ENCODE peak calls at places on chromosomes 4 and X, in seven cellular contexts. One of them, this sample, is unnamed.
A peak's percentile ranks its signal among the peaks of the same experiment; 100 is the strongest.

GRCh38 chrX:133249659-133250058 is 31.5 kb upstream of the TFDP3 start:
- DNase-seq in mucosa of descending colon: no peak
- DNase-seq in ovary: no peak
- DNase-seq in kidney: no peak
- DNase-seq in CD8-positive, alpha-beta memory T cell: no peak
- DNase-seq in heart left ventricle: no peak
- DNase-seq in BJ: no peak
- DNase-seq in this sample: no peak

GRCh38 chrX:71514367-71515038 is 18.4 kb upstream of the OGT start:
- DNase-seq in mucosa of descending colon: no peak
- DNase-seq in ovary: no peak
- DNase-seq in kidney: no peak
- DNase-seq in CD8-positive, alpha-beta memory T cell: no peak
- DNase-seq in heart left ventricle: no peak
- DNase-seq in BJ: no peak
- DNase-seq in this sample: no peak

GRCh38 chrX:12814434-12814833 is 23.2 kb downstream of the PRPS2 start:
- DNase-seq in mucosa of descending colon: no peak
- DNase-seq in ovary: no peak
- DNase-seq in kidney: no peak
- DNase-seq in CD8-positive, alpha-beta memory T cell: no peak
- DNase-seq in heart left ventricle: peak; percentile 8
- DNase-seq in BJ: no peak
- DNase-seq in this sample: peak; percentile 35

GRCh38 chr4:79964020-79964714 is 108.9 kb downstream of the ANTXR2 start:
- DNase-seq in mucosa of descending colon: no peak
- DNase-seq in ovary: no peak
- DNase-seq in kidney: no peak
- DNase-seq in CD8-positive, alpha-beta memory T cell: no peak
- DNase-seq in heart left ventricle: no peak
- DNase-seq in BJ: no peak
- DNase-seq in this sample: no peak

GRCh38 chr4:143667461-143667860 is 33.0 kb downstream of the FREM3 start:
- DNase-seq in mucosa of descending colon: no peak
- DNase-seq in ovary: no peak
- DNase-seq in kidney: no peak
- DNase-seq in CD8-positive, alpha-beta memory T cell: no peak
- DNase-seq in heart left ventricle: peak; percentile 63
- DNase-seq in BJ: no peak
- DNase-seq in this sample: no peak

GRCh38 chr4:65983062-65983461 is 312.8 kb upstream of the EPHA5 start:
- DNase-seq in mucosa of descending colon: no peak
- DNase-seq in ovary: no peak
- DNase-seq in kidney: no peak
- DNase-seq in CD8-positive, alpha-beta memory T cell: no peak
- DNase-seq in heart left ventricle: no peak
- DNase-seq in BJ: no peak
- DNase-seq in this sample: no peak

GRCh38 chr4:101400096-101400495 is 52.8 kb upstream of the PPP3CA start:
- DNase-seq in mucosa of descending colon: no peak
- DNase-seq in ovary: no peak
- DNase-seq in kidney: no peak
- DNase-seq in CD8-positive, alpha-beta memory T cell: no peak
- DNase-seq in heart left ventricle: no peak
- DNase-seq in BJ: no peak
- DNase-seq in this sample: no peak

GRCh38 chr4:175884048-175884447 is 72.0 kb upstream of the GPM6A start:
- DNase-seq in mucosa of descending colon: no peak
- DNase-seq in ovary: no peak
- DNase-seq in kidney: no peak
- DNase-seq in CD8-positive, alpha-beta memory T cell: no peak
- DNase-seq in heart left ventricle: no peak
- DNase-seq in BJ: no peak
- DNase-seq in this sample: no peak

GRCh38 chr4:8273450-8273849 is 3.9 kb downstream of the HTRA3 start:
- DNase-seq in mucosa of descending colon: no peak
- DNase-seq in ovary: no peak
- DNase-seq in kidney: peak; percentile 47
- DNase-seq in CD8-positive, alpha-beta memory T cell: no peak
- DNase-seq in heart left ventricle: no peak
- DNase-seq in BJ: no peak
- DNase-seq in this sample: no peak

GRCh38 chrX:98380556-98380955 is 1496.8 kb downstream of the RPA4 start:
- DNase-seq in mucosa of descending colon: no peak
- DNase-seq in ovary: no peak
- DNase-seq in kidney: peak; percentile 22
- DNase-seq in CD8-positive, alpha-beta memory T cell: no peak
- DNase-seq in heart left ventricle: no peak
- DNase-seq in BJ: no peak
- DNase-seq in this sample: no peak

GRCh38 chrX:19705196-19705769 is 182.1 kb downstream of the SH3KBP1 start:
- DNase-seq in mucosa of descending colon: no peak
- DNase-seq in ovary: no peak
- DNase-seq in kidney: no peak
- DNase-seq in CD8-positive, alpha-beta memory T cell: no peak
- DNase-seq in heart left ventricle: no peak
- DNase-seq in BJ: peak; percentile 39
- DNase-seq in this sample: no peak

GRCh38 chr4:96194993-96195392 is 355.1 kb downstream of the PDHA2 start:
- DNase-seq in mucosa of descending colon: no peak
- DNase-seq in ovary: no peak
- DNase-seq in kidney: no peak
- DNase-seq in CD8-positive, alpha-beta memory T cell: no peak
- DNase-seq in heart left ventricle: no peak
- DNase-seq in BJ: no peak
- DNase-seq in this sample: no peak

GRCh38 chr4:117784266-117784665 is 250.0 kb upstream of the NDST3 start:
- DNase-seq in mucosa of descending colon: no peak
- DNase-seq in ovary: no peak
- DNase-seq in kidney: no peak
- DNase-seq in CD8-positive, alpha-beta memory T cell: no peak
- DNase-seq in heart left ventricle: no peak
- DNase-seq in BJ: no peak
- DNase-seq in this sample: no peak

GRCh38 chrX:13064599-13065143 is 20.3 kb upstream of the FAM9C start:
- DNase-seq in mucosa of descending colon: no peak
- DNase-seq in ovary: no peak
- DNase-seq in kidney: no peak
- DNase-seq in CD8-positive, alpha-beta memory T cell: no peak
- DNase-seq in heart left ventricle: no peak
- DNase-seq in BJ: peak; percentile 41
- DNase-seq in this sample: no peak

GRCh38 chr4:113981591-113981990 is 2.1 kb upstream of the ARSJ start:
- DNase-seq in mucosa of descending colon: no peak
- DNase-seq in ovary: no peak
- DNase-seq in kidney: no peak
- DNase-seq in CD8-positive, alpha-beta memory T cell: no peak
- DNase-seq in heart left ventricle: no peak
- DNase-seq in BJ: no peak
- DNase-seq in this sample: no peak

GRCh38 chr4:173424899-173425805 is 26.2 kb upstream of the SCRG1 start:
- DNase-seq in mucosa of descending colon: no peak
- DNase-seq in ovary: no peak
- DNase-seq in kidney: no peak
- DNase-seq in CD8-positive, alpha-beta memory T cell: no peak
- DNase-seq in heart left ventricle: no peak
- DNase-seq in BJ: peak; percentile 31
- DNase-seq in this sample: no peak

GRCh38 chrX:64843224-64843623 is 133.0 kb downstream of the ZC4H2 start:
- DNase-seq in mucosa of descending colon: no peak
- DNase-seq in ovary: no peak
- DNase-seq in kidney: no peak
- DNase-seq in CD8-positive, alpha-beta memory T cell: no peak
- DNase-seq in heart left ventricle: no peak
- DNase-seq in BJ: no peak
- DNase-seq in this sample: no peak

GRCh38 chrX:107675365-107675654 is 47.0 kb downstream of the PRPS1 start:
- DNase-seq in mucosa of descending colon: no peak
- DNase-seq in ovary: no peak
- DNase-seq in kidney: no peak
- DNase-seq in CD8-positive, alpha-beta memory T cell: no peak
- DNase-seq in heart left ventricle: no peak
- DNase-seq in BJ: no peak
- DNase-seq in this sample: no peak

GRCh38 chrX:107676559-107677378 is 48.5 kb downstream of the PRPS1 start:
- DNase-seq in mucosa of descending colon: peak; percentile 89
- DNase-seq in ovary: peak; percentile 81
- DNase-seq in kidney: peak; percentile 97
- DNase-seq in CD8-positive, alpha-beta memory T cell: peak; percentile 1
- DNase-seq in heart left ventricle: peak; percentile 82
- DNase-seq in BJ: peak; percentile 59
- DNase-seq in this sample: peak; percentile 91

GRCh38 chrX:107677501-107677901 is 49.2 kb downstream of the PRPS1 start:
- DNase-seq in mucosa of descending colon: no peak
- DNase-seq in ovary: no peak
- DNase-seq in kidney: no peak
- DNase-seq in CD8-positive, alpha-beta memory T cell: no peak
- DNase-seq in heart left ventricle: no peak
- DNase-seq in BJ: no peak
- DNase-seq in this sample: no peak

GRCh38 chrX:107674480-107675364 is 46.4 kb downstream of the PRPS1 start:
- DNase-seq in mucosa of descending colon: peak; percentile 64
- DNase-seq in ovary: peak; percentile 58
- DNase-seq in kidney: peak; percentile 86
- DNase-seq in CD8-positive, alpha-beta memory T cell: peak; percentile 7
- DNase-seq in heart left ventricle: peak; percentile 69
- DNase-seq in BJ: no peak
- DNase-seq in this sample: peak; percentile 19

DNA sequence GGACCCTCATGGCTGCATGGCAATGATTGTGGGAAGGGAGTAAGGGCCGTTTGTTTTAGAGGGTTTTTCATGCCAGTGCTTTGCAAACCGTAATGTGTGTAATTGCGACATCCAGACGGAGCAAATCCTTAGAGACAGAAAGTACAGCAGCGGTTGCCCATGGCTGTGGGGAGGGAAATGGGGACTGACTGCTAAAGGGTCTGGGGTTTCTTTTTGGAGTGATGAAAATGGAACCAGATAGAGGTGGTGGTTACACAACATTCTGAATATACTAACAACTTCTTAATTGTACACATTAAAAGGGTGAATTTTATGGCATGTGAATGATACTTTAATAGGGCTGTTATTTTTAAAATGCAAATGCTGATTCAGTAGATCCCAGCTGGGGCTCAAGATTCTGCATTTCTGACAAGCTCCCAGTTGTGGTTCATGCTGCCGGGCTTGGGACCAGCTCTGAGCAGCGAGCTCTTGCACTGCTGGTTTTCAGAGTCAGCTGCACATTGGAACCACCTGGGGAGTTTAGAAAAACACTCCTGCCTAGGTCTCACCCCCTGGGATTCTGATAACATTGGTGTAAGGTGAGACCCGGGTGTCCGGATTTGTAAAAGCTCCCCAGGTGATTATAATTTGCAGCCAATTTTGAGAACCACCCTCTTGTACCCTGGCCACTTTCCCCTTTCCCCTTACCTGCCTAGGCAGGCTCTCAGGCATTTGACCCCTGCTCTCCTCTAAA is 47.7 kb downstream of the PRPS1 start:
- DNase-seq in mucosa of descending colon: no peak
- DNase-seq in ovary: no peak
- DNase-seq in kidney: no peak
- DNase-seq in CD8-positive, alpha-beta memory T cell: no peak
- DNase-seq in heart left ventricle: no peak
- DNase-seq in BJ: no peak
- DNase-seq in this sample: peak; percentile 42
- H3K36me3 ChIP-seq in mucosa of descending colon: no peaks in the 10 kb centered on the region
- H3K36me3 ChIP-seq in ovary: no peaks in the 10 kb centered on the region
- H3K36me3 ChIP-seq in kidney: no peaks in the 10 kb centered on the region
- H3K36me3 ChIP-seq in CD8-positive, alpha-beta memory T cell: no peaks in the 10 kb centered on the region
- H3K36me3 ChIP-seq in heart left ventricle: no peaks in the 10 kb centered on the region
- H3K36me3 ChIP-seq in BJ: no peaks in the 10 kb centered on the region
- H3K36me3 ChIP-seq in this sample: no peaks in the 10 kb centered on the region

GRCh38 chrX:116667760-116668159 is 205.0 kb upstream of the CT83 start:
- DNase-seq in mucosa of descending colon: no peak
- DNase-seq in ovary: no peak
- DNase-seq in kidney: no peak
- DNase-seq in CD8-positive, alpha-beta memory T cell: no peak
- DNase-seq in heart left ventricle: no peak
- DNase-seq in BJ: no peak
- DNase-seq in this sample: no peak

DNA sequence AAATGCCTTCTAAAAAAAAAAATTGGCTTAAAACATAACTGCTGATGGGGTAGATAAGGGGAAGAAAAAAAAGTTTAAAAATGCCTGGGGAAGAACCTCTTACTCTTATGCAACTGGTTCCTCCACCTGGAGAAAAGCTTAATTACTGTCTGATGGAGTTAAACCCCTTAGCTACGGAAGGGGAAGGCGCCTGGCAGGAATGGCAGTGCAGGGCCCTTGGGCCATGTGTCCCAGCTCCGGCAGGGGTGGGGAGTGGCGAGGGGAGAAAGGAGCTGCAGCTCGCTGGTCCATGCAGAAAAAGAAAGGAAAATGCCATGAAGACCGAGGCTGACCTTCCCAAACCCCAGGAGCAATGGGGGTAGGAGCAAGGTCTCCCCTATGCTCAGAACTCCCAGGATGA is 204.6 kb upstream of the CT83 start:
- DNase-seq in mucosa of descending colon: no peak
- DNase-seq in ovary: no peak
- DNase-seq in kidney: no peak
- DNase-seq in CD8-positive, alpha-beta memory T cell: no peak
- DNase-seq in heart left ventricle: no peak
- DNase-seq in BJ: no peak
- DNase-seq in this sample: no peak
- H3K4me3 ChIP-seq in mucosa of descending colon: no peak overlapping the region
- H3K4me3 ChIP-seq in ovary: no peak overlapping the region
- H3K4me3 ChIP-seq in kidney: no peak overlapping the region
- H3K4me3 ChIP-seq in CD8-positive, alpha-beta memory T cell: no peak overlapping the region
- H3K4me3 ChIP-seq in heart left ventricle: no peak overlapping the region
- H3K4me3 ChIP-seq in BJ: no peak overlapping the region
- H3K4me3 ChIP-seq in this sample: no peak overlapping the region

DNA sequence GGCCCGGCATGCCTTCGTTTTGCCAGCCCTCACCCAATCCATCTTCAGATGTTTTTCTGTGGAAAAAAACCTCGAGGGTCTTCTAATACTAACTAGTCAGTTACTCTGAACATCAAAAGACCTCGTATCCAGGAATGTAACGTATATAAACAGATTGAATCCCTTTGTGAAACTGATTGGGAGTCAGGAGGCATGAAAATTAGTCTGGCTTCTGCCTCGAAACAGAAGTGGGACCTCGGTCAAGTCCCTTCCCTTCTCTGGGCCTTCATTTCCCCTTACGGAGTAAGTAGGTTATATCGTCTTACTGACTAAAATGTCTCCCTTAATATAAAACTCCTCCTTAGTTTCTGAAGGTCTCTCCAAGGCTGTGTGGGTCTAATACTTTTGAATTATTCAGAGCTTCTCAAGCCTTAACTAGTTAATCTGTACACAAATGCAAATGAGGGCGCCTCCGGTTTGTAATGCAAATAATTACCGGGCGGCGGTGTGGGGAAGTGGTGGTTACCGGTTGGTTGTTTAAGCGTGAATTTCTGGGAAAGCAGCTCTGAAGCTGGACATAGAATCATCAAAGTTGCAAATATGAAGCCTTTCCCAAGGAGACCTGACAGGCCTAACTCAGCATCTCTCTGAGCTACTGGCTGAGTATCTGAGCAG is 11.4 kb upstream of the NKRF start:
- DNase-seq in mucosa of descending colon: no peak
- DNase-seq in ovary: no peak
- DNase-seq in kidney: no peak
- DNase-seq in CD8-positive, alpha-beta memory T cell: no peak
- DNase-seq in heart left ventricle: no peak
- DNase-seq in BJ: no peak
- DNase-seq in this sample: no peak
- H3K36me3 ChIP-seq in mucosa of descending colon: no peaks in the 10 kb centered on the region
- H3K36me3 ChIP-seq in ovary: no peaks in the 10 kb centered on the region
- H3K36me3 ChIP-seq in kidney: no peaks in the 10 kb centered on the region
- H3K36me3 ChIP-seq in CD8-positive, alpha-beta memory T cell: no peaks in the 10 kb centered on the region
- H3K36me3 ChIP-seq in heart left ventricle: no peaks in the 10 kb centered on the region
- H3K36me3 ChIP-seq in BJ: no peaks in the 10 kb centered on the region
- H3K36me3 ChIP-seq in this sample: no peaks in the 10 kb centered on the region

GRCh38 chrX:106484233-106484632 is 127.5 kb upstream of the RADX start:
- DNase-seq in mucosa of descending colon: no peak
- DNase-seq in ovary: no peak
- DNase-seq in kidney: no peak
- DNase-seq in CD8-positive, alpha-beta memory T cell: no peak
- DNase-seq in heart left ventricle: no peak
- DNase-seq in BJ: no peak
- DNase-seq in this sample: peak; percentile 61
- H3K4me3 ChIP-seq in mucosa of descending colon: no peak overlapping the region
- H3K4me3 ChIP-seq in ovary: no peak overlapping the region
- H3K4me3 ChIP-seq in kidney: no peak overlapping the region
- H3K4me3 ChIP-seq in CD8-positive, alpha-beta memory T cell: peak overlapping the region; percentile 24
- H3K4me3 ChIP-seq in heart left ventricle: no peak overlapping the region
- H3K4me3 ChIP-seq in BJ: no peak overlapping the region
- H3K4me3 ChIP-seq in this sample: no peak overlapping the region

This sample was measured in small intestine.